ENCODE peak calls at places on chromosomes 3 and 15, in nine cellular contexts. One of them, this sample, is unnamed.

GRCh38 chr3:119643094-119643493 is 17.3 kb downstream of the POPDC2 start:
- DNase-seq in stomach: no peak
- DNase-seq in GM12864: no peak
- DNase-seq in body of pancreas: no peak
- DNase-seq in activated gamma-delta T cell treated with anti-CD3 and anti-CD28 coated beads, Interleukin-2, amount 50 U/mL, for 16 hours: no peak
- DNase-seq in astrocyte of the cerebellum: no peak
- DNase-seq in RWPE1: no peak
- DNase-seq in activated naive CD4-positive, alpha-beta T cell treated with Interleukin-2 at 50 U/mL for 16 hours: no peak
- DNase-seq in T-cell: no peak
- DNase-seq in this sample: no peak

GRCh38 chr3:188683032-188683491 is 488.7 kb upstream of the TPRG1 start:
- DNase-seq in activated gamma-delta T cell treated with anti-CD3 and anti-CD28 coated beads, Interleukin-2, amount 50 U/mL, for 16 hours: no peak
- DNase-seq in activated naive CD4-positive, alpha-beta T cell treated with Interleukin-2 at 50 U/mL for 16 hours: peak
- DNase-seq in RWPE1: no peak
- DNase-seq in T-cell: no peak
- DNase-seq in stomach: no peak
- DNase-seq in body of pancreas: no peak
- DNase-seq in GM12864: no peak
- DNase-seq in astrocyte of the cerebellum: peak
- DNase-seq in this sample: no peak

GRCh38 chr3:50405249-50405648 is 45.9 kb upstream of the TMEM115 start:
- DNase-seq in RWPE1: peak
- DNase-seq in activated gamma-delta T cell treated with anti-CD3 and anti-CD28 coated beads, Interleukin-2, amount 50 U/mL, for 16 hours: no peak
- DNase-seq in GM12864: no peak
- DNase-seq in stomach: no peak
- DNase-seq in body of pancreas: no peak
- DNase-seq in activated naive CD4-positive, alpha-beta T cell treated with Interleukin-2 at 50 U/mL for 16 hours: peak
- DNase-seq in astrocyte of the cerebellum: no peak
- DNase-seq in T-cell: peak
- DNase-seq in this sample: no peak

GRCh38 chr15:99729920-99730319 is 3.3 kb downstream of the LYSMD4 start:
- DNase-seq in stomach: peak
- DNase-seq in GM12864: no peak
- DNase-seq in RWPE1: peak
- DNase-seq in body of pancreas: no peak
- DNase-seq in activated naive CD4-positive, alpha-beta T cell treated with Interleukin-2 at 50 U/mL for 16 hours: no peak
- DNase-seq in T-cell: no peak
- DNase-seq in activated gamma-delta T cell treated with anti-CD3 and anti-CD28 coated beads, Interleukin-2, amount 50 U/mL, for 16 hours: no peak
- DNase-seq in astrocyte of the cerebellum: no peak
- DNase-seq in this sample: no peak

GRCh38 chr3:51361746-51362145 is 23.3 kb upstream of the MANF start:
- DNase-seq in GM12864: no peak
- DNase-seq in activated naive CD4-positive, alpha-beta T cell treated with Interleukin-2 at 50 U/mL for 16 hours: no peak
- DNase-seq in RWPE1: no peak
- DNase-seq in body of pancreas: no peak
- DNase-seq in T-cell: no peak
- DNase-seq in activated gamma-delta T cell treated with anti-CD3 and anti-CD28 coated beads, Interleukin-2, amount 50 U/mL, for 16 hours: no peak
- DNase-seq in stomach: no peak
- DNase-seq in astrocyte of the cerebellum: no peak
- DNase-seq in this sample: no peak

GRCh38 chr3:36403661-36404060 is 23.4 kb downstream of the STAC start:
- DNase-seq in GM12864: no peak
- DNase-seq in activated naive CD4-positive, alpha-beta T cell treated with Interleukin-2 at 50 U/mL for 16 hours: no peak
- DNase-seq in stomach: no peak
- DNase-seq in astrocyte of the cerebellum: no peak
- DNase-seq in T-cell: no peak
- DNase-seq in body of pancreas: no peak
- DNase-seq in RWPE1: no peak
- DNase-seq in activated gamma-delta T cell treated with anti-CD3 and anti-CD28 coated beads, Interleukin-2, amount 50 U/mL, for 16 hours: no peak
- DNase-seq in this sample: no peak

GRCh38 chr3:50658416-50658815 is 16.3 kb upstream of the DOCK3 start:
- DNase-seq in GM12864: no peak
- DNase-seq in RWPE1: no peak
- DNase-seq in activated naive CD4-positive, alpha-beta T cell treated with Interleukin-2 at 50 U/mL for 16 hours: no peak
- DNase-seq in activated gamma-delta T cell treated with anti-CD3 and anti-CD28 coated beads, Interleukin-2, amount 50 U/mL, for 16 hours: no peak
- DNase-seq in T-cell: no peak
- DNase-seq in stomach: no peak
- DNase-seq in astrocyte of the cerebellum: no peak
- DNase-seq in body of pancreas: peak
- DNase-seq in this sample: peak

GRCh38 chr15:49830411-49830810 is 209.6 kb downstream of the DTWD1 start:
- DNase-seq in GM12864: no peak
- DNase-seq in body of pancreas: no peak
- DNase-seq in stomach: no peak
- DNase-seq in astrocyte of the cerebellum: no peak
- DNase-seq in activated gamma-delta T cell treated with anti-CD3 and anti-CD28 coated beads, Interleukin-2, amount 50 U/mL, for 16 hours: no peak
- DNase-seq in activated naive CD4-positive, alpha-beta T cell treated with Interleukin-2 at 50 U/mL for 16 hours: no peak
- DNase-seq in RWPE1: no peak
- DNase-seq in T-cell: no peak
- DNase-seq in this sample: no peak

GRCh38 chr3:33372218-33373081 is 67.8 kb downstream of the UBP1 start:
- DNase-seq in T-cell: peak
- DNase-seq in RWPE1: peak
- DNase-seq in activated naive CD4-positive, alpha-beta T cell treated with Interleukin-2 at 50 U/mL for 16 hours: peak
- DNase-seq in activated gamma-delta T cell treated with anti-CD3 and anti-CD28 coated beads, Interleukin-2, amount 50 U/mL, for 16 hours: peak
- DNase-seq in stomach: peak
- DNase-seq in body of pancreas: peak
- DNase-seq in GM12864: peak
- DNase-seq in astrocyte of the cerebellum: peak
- DNase-seq in this sample: peak

GRCh38 chr15:66580643-66581042 is 14.8 kb upstream of the LCTL start:
- DNase-seq in astrocyte of the cerebellum: peak
- DNase-seq in T-cell: no peak
- DNase-seq in body of pancreas: no peak
- DNase-seq in activated naive CD4-positive, alpha-beta T cell treated with Interleukin-2 at 50 U/mL for 16 hours: no peak
- DNase-seq in GM12864: no peak
- DNase-seq in activated gamma-delta T cell treated with anti-CD3 and anti-CD28 coated beads, Interleukin-2, amount 50 U/mL, for 16 hours: no peak
- DNase-seq in stomach: no peak
- DNase-seq in RWPE1: no peak
- DNase-seq in this sample: no peak

GRCh38 chr3:72903004-72903403 is 15.2 kb downstream of the GXYLT2 start:
- DNase-seq in stomach: no peak
- DNase-seq in T-cell: no peak
- DNase-seq in activated naive CD4-positive, alpha-beta T cell treated with Interleukin-2 at 50 U/mL for 16 hours: no peak
- DNase-seq in body of pancreas: no peak
- DNase-seq in astrocyte of the cerebellum: no peak
- DNase-seq in RWPE1: peak
- DNase-seq in GM12864: no peak
- DNase-seq in activated gamma-delta T cell treated with anti-CD3 and anti-CD28 coated beads, Interleukin-2, amount 50 U/mL, for 16 hours: no peak
- DNase-seq in this sample: peak

GRCh38 chr3:29099296-29099695 is 181.6 kb upstream of the RBMS3 start:
- DNase-seq in T-cell: no peak
- DNase-seq in body of pancreas: no peak
- DNase-seq in GM12864: no peak
- DNase-seq in astrocyte of the cerebellum: no peak
- DNase-seq in RWPE1: no peak
- DNase-seq in stomach: no peak
- DNase-seq in activated naive CD4-positive, alpha-beta T cell treated with Interleukin-2 at 50 U/mL for 16 hours: no peak
- DNase-seq in activated gamma-delta T cell treated with anti-CD3 and anti-CD28 coated beads, Interleukin-2, amount 50 U/mL, for 16 hours: no peak
- DNase-seq in this sample: no peak

GRCh38 chr3:14780927-14781507 is 37.7 kb upstream of the FGD5 start:
- DNase-seq in activated gamma-delta T cell treated with anti-CD3 and anti-CD28 coated beads, Interleukin-2, amount 50 U/mL, for 16 hours: no peak
- DNase-seq in stomach: peak
- DNase-seq in activated naive CD4-positive, alpha-beta T cell treated with Interleukin-2 at 50 U/mL for 16 hours: no peak
- DNase-seq in T-cell: no peak
- DNase-seq in astrocyte of the cerebellum: no peak
- DNase-seq in body of pancreas: peak
- DNase-seq in RWPE1: no peak
- DNase-seq in GM12864: peak
- DNase-seq in this sample: peak

GRCh38 chr3:143084856-143085731 is 34.5 kb upstream of the CHST2 start:
- DNase-seq in activated naive CD4-positive, alpha-beta T cell treated with Interleukin-2 at 50 U/mL for 16 hours: no peak
- DNase-seq in stomach: no peak
- DNase-seq in RWPE1: peak
- DNase-seq in GM12864: peak
- DNase-seq in body of pancreas: no peak
- DNase-seq in astrocyte of the cerebellum: no peak
- DNase-seq in T-cell: no peak
- DNase-seq in activated gamma-delta T cell treated with anti-CD3 and anti-CD28 coated beads, Interleukin-2, amount 50 U/mL, for 16 hours: no peak
- DNase-seq in this sample: peak

GRCh38 chr3:23676093-23676492 is 129.7 kb upstream of the UBE2E1 start:
- DNase-seq in GM12864: no peak
- DNase-seq in body of pancreas: no peak
- DNase-seq in T-cell: no peak
- DNase-seq in astrocyte of the cerebellum: no peak
- DNase-seq in activated naive CD4-positive, alpha-beta T cell treated with Interleukin-2 at 50 U/mL for 16 hours: no peak
- DNase-seq in RWPE1: no peak
- DNase-seq in activated gamma-delta T cell treated with anti-CD3 and anti-CD28 coated beads, Interleukin-2, amount 50 U/mL, for 16 hours: no peak
- DNase-seq in stomach: no peak
- DNase-seq in this sample: no peak

GRCh38 chr3:125593991-125594574 is 1.2 kb downstream of the OSBPL11 start:
- DNase-seq in activated naive CD4-positive, alpha-beta T cell treated with Interleukin-2 at 50 U/mL for 16 hours: no peak
- DNase-seq in stomach: no peak
- DNase-seq in activated gamma-delta T cell treated with anti-CD3 and anti-CD28 coated beads, Interleukin-2, amount 50 U/mL, for 16 hours: no peak
- DNase-seq in body of pancreas: no peak
- DNase-seq in T-cell: no peak
- DNase-seq in GM12864: no peak
- DNase-seq in RWPE1: no peak
- DNase-seq in astrocyte of the cerebellum: no peak
- DNase-seq in this sample: no peak

GRCh38 chr3:20692675-20693074 is 506.7 kb upstream of the SGO1 start:
- DNase-seq in activated gamma-delta T cell treated with anti-CD3 and anti-CD28 coated beads, Interleukin-2, amount 50 U/mL, for 16 hours: no peak
- DNase-seq in T-cell: no peak
- DNase-seq in RWPE1: no peak
- DNase-seq in activated naive CD4-positive, alpha-beta T cell treated with Interleukin-2 at 50 U/mL for 16 hours: no peak
- DNase-seq in astrocyte of the cerebellum: no peak
- DNase-seq in stomach: no peak
- DNase-seq in body of pancreas: no peak
- DNase-seq in GM12864: no peak
- DNase-seq in this sample: no peak

GRCh38 chr3:193829781-193830180 is 236.8 kb downstream of the OPA1 start:
- DNase-seq in astrocyte of the cerebellum: peak
- DNase-seq in activated gamma-delta T cell treated with anti-CD3 and anti-CD28 coated beads, Interleukin-2, amount 50 U/mL, for 16 hours: no peak
- DNase-seq in stomach: peak
- DNase-seq in RWPE1: peak
- DNase-seq in T-cell: no peak
- DNase-seq in body of pancreas: peak
- DNase-seq in activated naive CD4-positive, alpha-beta T cell treated with Interleukin-2 at 50 U/mL for 16 hours: no peak
- DNase-seq in GM12864: no peak
- DNase-seq in this sample: peak

GRCh38 chr15:40639677-40640076 is 45.6 kb downstream of the KNL1 start:
- DNase-seq in GM12864: no peak
- DNase-seq in T-cell: no peak
- DNase-seq in RWPE1: no peak
- DNase-seq in stomach: no peak
- DNase-seq in astrocyte of the cerebellum: no peak
- DNase-seq in body of pancreas: no peak
- DNase-seq in activated gamma-delta T cell treated with anti-CD3 and anti-CD28 coated beads, Interleukin-2, amount 50 U/mL, for 16 hours: no peak
- DNase-seq in activated naive CD4-positive, alpha-beta T cell treated with Interleukin-2 at 50 U/mL for 16 hours: no peak
- DNase-seq in this sample: no peak

GRCh38 chr15:67127925-67128324 is 62.5 kb downstream of the SMAD3 start:
- DNase-seq in activated gamma-delta T cell treated with anti-CD3 and anti-CD28 coated beads, Interleukin-2, amount 50 U/mL, for 16 hours: no peak
- DNase-seq in stomach: no peak
- DNase-seq in body of pancreas: no peak
- DNase-seq in astrocyte of the cerebellum: peak
- DNase-seq in T-cell: no peak
- DNase-seq in GM12864: no peak
- DNase-seq in activated naive CD4-positive, alpha-beta T cell treated with Interleukin-2 at 50 U/mL for 16 hours: no peak
- DNase-seq in RWPE1: peak
- DNase-seq in this sample: peak

GRCh38 chr15:67446449-67446848 is 74.5 kb upstream of the C15orf61 start:
- DNase-seq in body of pancreas: peak
- DNase-seq in activated naive CD4-positive, alpha-beta T cell treated with Interleukin-2 at 50 U/mL for 16 hours: no peak
- DNase-seq in GM12864: no peak
- DNase-seq in stomach: no peak
- DNase-seq in astrocyte of the cerebellum: no peak
- DNase-seq in T-cell: no peak
- DNase-seq in activated gamma-delta T cell treated with anti-CD3 and anti-CD28 coated beads, Interleukin-2, amount 50 U/mL, for 16 hours: no peak
- DNase-seq in RWPE1: no peak
- DNase-seq in this sample: no peak

GRCh38 chr15:88901713-88902490 is 6.6 kb upstream of the HAPLN3 start:
- DNase-seq in stomach: no peak
- DNase-seq in astrocyte of the cerebellum: no peak
- DNase-seq in activated gamma-delta T cell treated with anti-CD3 and anti-CD28 coated beads, Interleukin-2, amount 50 U/mL, for 16 hours: no peak
- DNase-seq in activated naive CD4-positive, alpha-beta T cell treated with Interleukin-2 at 50 U/mL for 16 hours: no peak
- DNase-seq in GM12864: no peak
- DNase-seq in body of pancreas: no peak
- DNase-seq in T-cell: no peak
- DNase-seq in RWPE1: no peak
- DNase-seq in this sample: no peak

GRCh38 chr3:73074681-73075305 is 13.3 kb downstream of the EBLN2 start:
- DNase-seq in RWPE1: no peak
- DNase-seq in body of pancreas: no peak
- DNase-seq in GM12864: no peak
- DNase-seq in astrocyte of the cerebellum: no peak
- DNase-seq in activated naive CD4-positive, alpha-beta T cell treated with Interleukin-2 at 50 U/mL for 16 hours: no peak
- DNase-seq in activated gamma-delta T cell treated with anti-CD3 and anti-CD28 coated beads, Interleukin-2, amount 50 U/mL, for 16 hours: no peak
- DNase-seq in T-cell: no peak
- DNase-seq in stomach: no peak
- DNase-seq in this sample: no peak

GRCh38 chr3:64684715-64685261 is 3.0 kb downstream of the ADAMTS9 start:
- DNase-seq in stomach: no peak
- DNase-seq in T-cell: no peak
- DNase-seq in RWPE1: no peak
- DNase-seq in activated gamma-delta T cell treated with anti-CD3 and anti-CD28 coated beads, Interleukin-2, amount 50 U/mL, for 16 hours: no peak
- DNase-seq in GM12864: no peak
- DNase-seq in astrocyte of the cerebellum: no peak
- DNase-seq in activated naive CD4-positive, alpha-beta T cell treated with Interleukin-2 at 50 U/mL for 16 hours: no peak
- DNase-seq in body of pancreas: peak
- DNase-seq in this sample: no peak

GRCh38 chr3:40864146-40864782 is 335.0 kb upstream of the CTNNB1 start:
- DNase-seq in T-cell: no peak
- DNase-seq in RWPE1: no peak
- DNase-seq in activated naive CD4-positive, alpha-beta T cell treated with Interleukin-2 at 50 U/mL for 16 hours: no peak
- DNase-seq in body of pancreas: no peak
- DNase-seq in stomach: no peak
- DNase-seq in astrocyte of the cerebellum: no peak
- DNase-seq in GM12864: no peak
- DNase-seq in activated gamma-delta T cell treated with anti-CD3 and anti-CD28 coated beads, Interleukin-2, amount 50 U/mL, for 16 hours: no peak
- DNase-seq in this sample: no peak

GRCh38 chr3:141738636-141739363 is 702 bp downstream of the RNF7 start:
- DNase-seq in astrocyte of the cerebellum: peak
- DNase-seq in stomach: no peak
- DNase-seq in RWPE1: peak
- DNase-seq in GM12864: no peak
- DNase-seq in T-cell: peak
- DNase-seq in body of pancreas: no peak
- DNase-seq in activated gamma-delta T cell treated with anti-CD3 and anti-CD28 coated beads, Interleukin-2, amount 50 U/mL, for 16 hours: peak
- DNase-seq in activated naive CD4-positive, alpha-beta T cell treated with Interleukin-2 at 50 U/mL for 16 hours: peak
- DNase-seq in this sample: peak

GRCh38 chr3:152291649-152292066 is 22.9 kb downstream of the MBNL1 start:
- DNase-seq in activated naive CD4-positive, alpha-beta T cell treated with Interleukin-2 at 50 U/mL for 16 hours: no peak
- DNase-seq in GM12864: no peak
- DNase-seq in body of pancreas: no peak
- DNase-seq in T-cell: no peak
- DNase-seq in activated gamma-delta T cell treated with anti-CD3 and anti-CD28 coated beads, Interleukin-2, amount 50 U/mL, for 16 hours: no peak
- DNase-seq in RWPE1: no peak
- DNase-seq in astrocyte of the cerebellum: no peak
- DNase-seq in stomach: no peak
- DNase-seq in this sample: no peak

GRCh38 chr3:13289771-13290285 is 130.3 kb downstream of the NUP210 start:
- DNase-seq in body of pancreas: no peak
- DNase-seq in activated naive CD4-positive, alpha-beta T cell treated with Interleukin-2 at 50 U/mL for 16 hours: no peak
- DNase-seq in GM12864: no peak
- DNase-seq in T-cell: no peak
- DNase-seq in RWPE1: no peak
- DNase-seq in astrocyte of the cerebellum: no peak
- DNase-seq in stomach: no peak
- DNase-seq in activated gamma-delta T cell treated with anti-CD3 and anti-CD28 coated beads, Interleukin-2, amount 50 U/mL, for 16 hours: no peak
- DNase-seq in this sample: no peak

GRCh38 chr3:138461246-138461645 is 26.8 kb downstream of the ESYT3 start:
- DNase-seq in RWPE1: no peak
- DNase-seq in activated gamma-delta T cell treated with anti-CD3 and anti-CD28 coated beads, Interleukin-2, amount 50 U/mL, for 16 hours: no peak
- DNase-seq in astrocyte of the cerebellum: no peak
- DNase-seq in activated naive CD4-positive, alpha-beta T cell treated with Interleukin-2 at 50 U/mL for 16 hours: no peak
- DNase-seq in body of pancreas: no peak
- DNase-seq in T-cell: no peak
- DNase-seq in GM12864: no peak
- DNase-seq in stomach: no peak
- DNase-seq in this sample: no peak

GRCh38 chr3:52297242-52298146 is 9.9 kb downstream of the GLYCTK start:
- DNase-seq in T-cell: no peak
- DNase-seq in activated gamma-delta T cell treated with anti-CD3 and anti-CD28 coated beads, Interleukin-2, amount 50 U/mL, for 16 hours: no peak
- DNase-seq in activated naive CD4-positive, alpha-beta T cell treated with Interleukin-2 at 50 U/mL for 16 hours: no peak
- DNase-seq in RWPE1: no peak
- DNase-seq in GM12864: no peak
- DNase-seq in body of pancreas: no peak
- DNase-seq in astrocyte of the cerebellum: no peak
- DNase-seq in stomach: no peak
- DNase-seq in this sample: no peak

GRCh38 chr3:52144796-52145735 is 9.2 kb downstream of the POC1A start:
- DNase-seq in RWPE1: no peak
- DNase-seq in GM12864: no peak
- DNase-seq in activated naive CD4-positive, alpha-beta T cell treated with Interleukin-2 at 50 U/mL for 16 hours: no peak
- DNase-seq in T-cell: no peak
- DNase-seq in stomach: no peak
- DNase-seq in activated gamma-delta T cell treated with anti-CD3 and anti-CD28 coated beads, Interleukin-2, amount 50 U/mL, for 16 hours: no peak
- DNase-seq in astrocyte of the cerebellum: no peak
- DNase-seq in body of pancreas: no peak
- DNase-seq in this sample: no peak